ENCODE peak calls at places on chromosomes 1 and 21, in seven cellular contexts. One of them, this sample, is unnamed.

GRCh38 chr21:35324372-35325220 is 275.5 kb upstream of the RUNX1 start:
- DNase-seq in endothelial cell of umbilical vein: no peak
- DNase-seq in T-cell: no peak
- DNase-seq in SK-MEL-5: no peak
- DNase-seq in amniotic stem cell: peak; percentile 51
- DNase-seq in ovary: peak; percentile 29
- DNase-seq in aorta: no peak
- DNase-seq in this sample: no peak

GRCh38 chr1:79507770-79508169 is 501.2 kb upstream of the ADGRL4 start:
- DNase-seq in endothelial cell of umbilical vein: no peak
- DNase-seq in ovary: no peak
- DNase-seq in SK-MEL-5: no peak
- DNase-seq in amniotic stem cell: no peak
- DNase-seq in aorta: no peak
- DNase-seq in T-cell: no peak
- DNase-seq in this sample: no peak

GRCh38 chr21:34808569-34809204 is 139.9 kb downstream of the CLIC6 start:
- DNase-seq in T-cell: no peak
- DNase-seq in aorta: no peak
- DNase-seq in SK-MEL-5: no peak
- DNase-seq in ovary: no peak
- DNase-seq in endothelial cell of umbilical vein: peak; percentile 27
- DNase-seq in amniotic stem cell: no peak
- DNase-seq in this sample: no peak

GRCh38 chr1:6198646-6199297 is 623 bp downstream of the RPL22 start:
- DNase-seq in ovary: no peak
- DNase-seq in aorta: no peak
- DNase-seq in endothelial cell of umbilical vein: peak; percentile 42
- DNase-seq in T-cell: no peak
- DNase-seq in amniotic stem cell: no peak
- DNase-seq in SK-MEL-5: no peak
- DNase-seq in this sample: no peak

GRCh38 chr1:39195166-39196111 is 9.1 kb upstream of the MACF1 start:
- DNase-seq in T-cell: no peak
- DNase-seq in aorta: no peak
- DNase-seq in ovary: no peak
- DNase-seq in endothelial cell of umbilical vein: no peak
- DNase-seq in amniotic stem cell: no peak
- DNase-seq in SK-MEL-5: no peak
- DNase-seq in this sample: no peak

GRCh38 chr1:111625263-111625662 is 5.7 kb downstream of the RAP1A start:
- DNase-seq in aorta: no peak
- DNase-seq in T-cell: no peak
- DNase-seq in ovary: no peak
- DNase-seq in endothelial cell of umbilical vein: no peak
- DNase-seq in SK-MEL-5: no peak
- DNase-seq in amniotic stem cell: no peak
- DNase-seq in this sample: no peak

GRCh38 chr21:21971384-21971783 is 973.2 kb downstream of the NCAM2 start:
- DNase-seq in SK-MEL-5: peak; percentile 30
- DNase-seq in ovary: no peak
- DNase-seq in amniotic stem cell: no peak
- DNase-seq in T-cell: no peak
- DNase-seq in aorta: no peak
- DNase-seq in endothelial cell of umbilical vein: no peak
- DNase-seq in this sample: no peak

GRCh38 chr1:243286409-243287127 is 30.7 kb downstream of the SDCCAG8 start:
- DNase-seq in ovary: no peak
- DNase-seq in T-cell: no peak
- DNase-seq in SK-MEL-5: no peak
- DNase-seq in endothelial cell of umbilical vein: peak; percentile 68
- DNase-seq in aorta: no peak
- DNase-seq in amniotic stem cell: no peak
- DNase-seq in this sample: no peak

GRCh38 chr1:50318428-50318827 is 104.8 kb downstream of the DMRTA2 start:
- DNase-seq in ovary: no peak
- DNase-seq in SK-MEL-5: no peak
- DNase-seq in amniotic stem cell: no peak
- DNase-seq in T-cell: no peak
- DNase-seq in endothelial cell of umbilical vein: no peak
- DNase-seq in aorta: no peak
- DNase-seq in this sample: no peak

GRCh38 chr1:39450956-39451601 is 40.4 kb upstream of the BMP8A start:
- DNase-seq in endothelial cell of umbilical vein: peak; percentile 73
- DNase-seq in aorta: no peak
- DNase-seq in SK-MEL-5: no peak
- DNase-seq in ovary: peak; percentile 56
- DNase-seq in T-cell: no peak
- DNase-seq in amniotic stem cell: peak; percentile 60
- DNase-seq in this sample: no peak

GRCh38 chr1:151832318-151832984 is 849 bp upstream of the RORC start:
- DNase-seq in SK-MEL-5: no peak
- DNase-seq in ovary: peak; percentile 42
- DNase-seq in T-cell: no peak
- DNase-seq in endothelial cell of umbilical vein: no peak
- DNase-seq in aorta: no peak
- DNase-seq in amniotic stem cell: no peak
- DNase-seq in this sample: no peak

GRCh38 chr1:200306954-200307754 is 102.7 kb downstream of the ZNF281 start:
- DNase-seq in aorta: no peak
- DNase-seq in endothelial cell of umbilical vein: peak; percentile 50
- DNase-seq in T-cell: no peak
- DNase-seq in ovary: no peak
- DNase-seq in amniotic stem cell: no peak
- DNase-seq in SK-MEL-5: peak; percentile 59
- DNase-seq in this sample: no peak

GRCh38 chr21:25370311-25370744 is 237.0 kb downstream of the MRPL39 start:
- DNase-seq in ovary: no peak
- DNase-seq in endothelial cell of umbilical vein: peak; percentile 75
- DNase-seq in SK-MEL-5: no peak
- DNase-seq in T-cell: no peak
- DNase-seq in amniotic stem cell: peak; percentile 91
- DNase-seq in aorta: no peak
- DNase-seq in this sample: no peak

GRCh38 chr1:160375788-160376524 is 9.1 kb downstream of the NHLH1 start:
- DNase-seq in endothelial cell of umbilical vein: no peak
- DNase-seq in aorta: no peak
- DNase-seq in T-cell: no peak
- DNase-seq in ovary: no peak
- DNase-seq in amniotic stem cell: no peak
- DNase-seq in SK-MEL-5: no peak
- DNase-seq in this sample: peak; percentile 55

GRCh38 chr1:186030453-186030852 is 296.3 kb downstream of the HMCN1 start:
- DNase-seq in endothelial cell of umbilical vein: no peak
- DNase-seq in SK-MEL-5: no peak
- DNase-seq in T-cell: no peak
- DNase-seq in aorta: no peak
- DNase-seq in amniotic stem cell: no peak
- DNase-seq in ovary: no peak
- DNase-seq in this sample: no peak

GRCh38 chr21:31909772-31910470 is 37.1 kb downstream of the HUNK start:
- DNase-seq in ovary: no peak
- DNase-seq in T-cell: no peak
- DNase-seq in SK-MEL-5: no peak
- DNase-seq in amniotic stem cell: no peak
- DNase-seq in endothelial cell of umbilical vein: no peak
- DNase-seq in aorta: no peak
- DNase-seq in this sample: no peak

GRCh38 chr1:236275586-236275985 is 6.2 kb downstream of the ERO1B start:
- DNase-seq in ovary: no peak
- DNase-seq in amniotic stem cell: no peak
- DNase-seq in SK-MEL-5: no peak
- DNase-seq in aorta: no peak
- DNase-seq in T-cell: no peak
- DNase-seq in endothelial cell of umbilical vein: no peak
- DNase-seq in this sample: no peak

GRCh38 chr1:226609836-226610455 is 61.4 kb downstream of the STUM start:
- DNase-seq in ovary: no peak
- DNase-seq in amniotic stem cell: no peak
- DNase-seq in T-cell: no peak
- DNase-seq in SK-MEL-5: peak; percentile 92
- DNase-seq in endothelial cell of umbilical vein: no peak
- DNase-seq in aorta: peak; percentile 59
- DNase-seq in this sample: peak; percentile 12

GRCh38 chr1:186022184-186022583 is 288.0 kb downstream of the HMCN1 start:
- DNase-seq in aorta: no peak
- DNase-seq in ovary: no peak
- DNase-seq in SK-MEL-5: no peak
- DNase-seq in T-cell: no peak
- DNase-seq in amniotic stem cell: no peak
- DNase-seq in endothelial cell of umbilical vein: no peak
- DNase-seq in this sample: no peak

GRCh38 chr1:157490337-157491165 is 61.8 kb downstream of the FCRL5 start:
- DNase-seq in aorta: peak; percentile 82
- DNase-seq in amniotic stem cell: peak; percentile 12
- DNase-seq in SK-MEL-5: peak; percentile 76
- DNase-seq in ovary: no peak
- DNase-seq in endothelial cell of umbilical vein: peak; percentile 58
- DNase-seq in T-cell: peak; percentile 42
- DNase-seq in this sample: no peak

GRCh38 chr1:89844236-89844807 is 23.5 kb downstream of the LRRC8D start:
- DNase-seq in aorta: no peak
- DNase-seq in endothelial cell of umbilical vein: no peak
- DNase-seq in T-cell: no peak
- DNase-seq in SK-MEL-5: no peak
- DNase-seq in ovary: no peak
- DNase-seq in amniotic stem cell: no peak
- DNase-seq in this sample: no peak

GRCh38 chr1:23756676-23757075 is 13.4 kb downstream of the ELOA start:
- DNase-seq in amniotic stem cell: no peak
- DNase-seq in aorta: no peak
- DNase-seq in ovary: no peak
- DNase-seq in endothelial cell of umbilical vein: no peak
- DNase-seq in SK-MEL-5: no peak
- DNase-seq in T-cell: no peak
- DNase-seq in this sample: no peak

GRCh38 chr1:43935711-43936427 is 2.3 kb downstream of the ARTN start:
- DNase-seq in SK-MEL-5: no peak
- DNase-seq in amniotic stem cell: no peak
- DNase-seq in endothelial cell of umbilical vein: no peak
- DNase-seq in T-cell: no peak
- DNase-seq in aorta: peak; percentile 78
- DNase-seq in ovary: no peak
- DNase-seq in this sample: no peak

GRCh38 chr1:25222606-25223005 is 9.7 kb downstream of the SYF2 start:
- DNase-seq in ovary: no peak
- DNase-seq in SK-MEL-5: no peak
- DNase-seq in endothelial cell of umbilical vein: no peak
- DNase-seq in aorta: no peak
- DNase-seq in T-cell: no peak
- DNase-seq in amniotic stem cell: no peak
- DNase-seq in this sample: no peak

GRCh38 chr1:155294520-155295182 is 6.6 kb downstream of the PKLR start:
- DNase-seq in ovary: no peak
- DNase-seq in endothelial cell of umbilical vein: no peak
- DNase-seq in amniotic stem cell: no peak
- DNase-seq in SK-MEL-5: no peak
- DNase-seq in aorta: no peak
- DNase-seq in T-cell: no peak
- DNase-seq in this sample: no peak

GRCh38 chr21:34580181-34580700 is 34.7 kb downstream of the RCAN1 start:
- DNase-seq in T-cell: no peak
- DNase-seq in amniotic stem cell: no peak
- DNase-seq in endothelial cell of umbilical vein: peak; percentile 56
- DNase-seq in aorta: peak; percentile 90
- DNase-seq in ovary: no peak
- DNase-seq in SK-MEL-5: no peak
- DNase-seq in this sample: no peak

GRCh38 chr1:71157151-71157550 is 76.3 kb upstream of the ZRANB2 start:
- DNase-seq in aorta: no peak
- DNase-seq in amniotic stem cell: no peak
- DNase-seq in endothelial cell of umbilical vein: no peak
- DNase-seq in T-cell: no peak
- DNase-seq in ovary: no peak
- DNase-seq in SK-MEL-5: no peak
- DNase-seq in this sample: no peak

GRCh38 chr21:29334717-29335428 is 36.2 kb downstream of the BACH1 start:
- DNase-seq in SK-MEL-5: no peak
- DNase-seq in ovary: no peak
- DNase-seq in amniotic stem cell: no peak
- DNase-seq in T-cell: no peak
- DNase-seq in endothelial cell of umbilical vein: no peak
- DNase-seq in aorta: no peak
- DNase-seq in this sample: no peak

GRCh38 chr1:201307760-201308499 is 24.6 kb downstream of the PKP1 start:
- DNase-seq in amniotic stem cell: no peak
- DNase-seq in endothelial cell of umbilical vein: no peak
- DNase-seq in aorta: no peak
- DNase-seq in ovary: no peak
- DNase-seq in T-cell: no peak
- DNase-seq in SK-MEL-5: no peak
- DNase-seq in this sample: no peak